ENCODE peak calls at places on chromosomes 3 and 15, in eight cellular contexts. One of them, this sample, is unnamed.

GRCh38 chr3:33883538-33884203 is 85.2 kb downstream of the PDCD6IP start:
- DNase-seq in NB4: peak
- DNase-seq in HepG2: peak
- DNase-seq in A549: peak
- DNase-seq in adrenal gland: no peak
- DNase-seq in IMR-90: peak
- DNase-seq in upper lobe of left lung: no peak
- DNase-seq in Peyer's patch: no peak
- DNase-seq in this sample: peak

GRCh38 chr15:83270176-83270575 is 14.3 kb downstream of the BNC1 start:
- DNase-seq in Peyer's patch: no peak
- DNase-seq in HepG2: no peak
- DNase-seq in NB4: no peak
- DNase-seq in adrenal gland: no peak
- DNase-seq in upper lobe of left lung: no peak
- DNase-seq in IMR-90: no peak
- DNase-seq in A549: no peak
- DNase-seq in this sample: no peak

GRCh38 chr15:67373266-67373665 is 118.7 kb downstream of the IQCH start:
- DNase-seq in NB4: no peak
- DNase-seq in adrenal gland: no peak
- DNase-seq in Peyer's patch: no peak
- DNase-seq in IMR-90: no peak
- DNase-seq in upper lobe of left lung: no peak
- DNase-seq in HepG2: no peak
- DNase-seq in A549: no peak
- DNase-seq in this sample: no peak

GRCh38 chr3:54014067-54014466 is 108.3 kb upstream of the CACNA2D3 start:
- DNase-seq in IMR-90: no peak
- DNase-seq in upper lobe of left lung: no peak
- DNase-seq in NB4: peak
- DNase-seq in adrenal gland: no peak
- DNase-seq in HepG2: no peak
- DNase-seq in Peyer's patch: no peak
- DNase-seq in A549: no peak
- DNase-seq in this sample: no peak

GRCh38 chr3:167733961-167734497 is 663 bp downstream of the PDCD10 start:
- DNase-seq in HepG2: peak
- DNase-seq in upper lobe of left lung: no peak
- DNase-seq in adrenal gland: no peak
- DNase-seq in A549: peak
- DNase-seq in NB4: no peak
- DNase-seq in Peyer's patch: no peak
- DNase-seq in IMR-90: peak
- DNase-seq in this sample: no peak

GRCh38 chr3:151403246-151403645 is 18.7 kb upstream of the P2RY12 start:
- DNase-seq in adrenal gland: no peak
- DNase-seq in NB4: no peak
- DNase-seq in A549: no peak
- DNase-seq in Peyer's patch: no peak
- DNase-seq in HepG2: no peak
- DNase-seq in IMR-90: peak
- DNase-seq in upper lobe of left lung: no peak
- DNase-seq in this sample: no peak

GRCh38 chr15:78033864-78034263 is 43.6 kb downstream of the TBC1D2B start:
- DNase-seq in Peyer's patch: peak
- DNase-seq in A549: no peak
- DNase-seq in adrenal gland: no peak
- DNase-seq in IMR-90: peak
- DNase-seq in upper lobe of left lung: no peak
- DNase-seq in NB4: peak
- DNase-seq in HepG2: no peak
- DNase-seq in this sample: no peak

GRCh38 chr3:134423153-134423552 is 48.9 kb upstream of the AMOTL2 start:
- DNase-seq in upper lobe of left lung: no peak
- DNase-seq in Peyer's patch: no peak
- DNase-seq in A549: no peak
- DNase-seq in NB4: no peak
- DNase-seq in adrenal gland: no peak
- DNase-seq in IMR-90: peak
- DNase-seq in HepG2: no peak
- DNase-seq in this sample: no peak

GRCh38 chr3:51953445-51953844 is 1.7 kb upstream of the GPR62 start:
- DNase-seq in IMR-90: peak
- DNase-seq in NB4: peak
- DNase-seq in HepG2: no peak
- DNase-seq in A549: no peak
- DNase-seq in adrenal gland: no peak
- DNase-seq in upper lobe of left lung: no peak
- DNase-seq in Peyer's patch: no peak
- DNase-seq in this sample: peak

GRCh38 chr15:25501828-25502446 is 63.1 kb upstream of the UBE3A start:
- DNase-seq in adrenal gland: no peak
- DNase-seq in HepG2: peak
- DNase-seq in Peyer's patch: no peak
- DNase-seq in NB4: peak
- DNase-seq in IMR-90: peak
- DNase-seq in A549: peak
- DNase-seq in upper lobe of left lung: peak
- DNase-seq in this sample: no peak

GRCh38 chr3:195178124-195178910 is 92.6 kb downstream of the XXYLT1 start:
- DNase-seq in NB4: no peak
- DNase-seq in HepG2: no peak
- DNase-seq in A549: no peak
- DNase-seq in upper lobe of left lung: no peak
- DNase-seq in Peyer's patch: no peak
- DNase-seq in adrenal gland: no peak
- DNase-seq in IMR-90: no peak
- DNase-seq in this sample: no peak

GRCh38 chr3:12983326-12983725 is 89.9 kb downstream of the IQSEC1 start:
- DNase-seq in NB4: no peak
- DNase-seq in Peyer's patch: no peak
- DNase-seq in HepG2: no peak
- DNase-seq in adrenal gland: no peak
- DNase-seq in A549: no peak
- DNase-seq in IMR-90: no peak
- DNase-seq in upper lobe of left lung: no peak
- DNase-seq in this sample: no peak

GRCh38 chr15:86916671-86917450 is 837.2 kb downstream of the AGBL1 start:
- DNase-seq in NB4: no peak
- DNase-seq in A549: no peak
- DNase-seq in Peyer's patch: no peak
- DNase-seq in adrenal gland: no peak
- DNase-seq in upper lobe of left lung: no peak
- DNase-seq in HepG2: no peak
- DNase-seq in IMR-90: no peak
- DNase-seq in this sample: no peak

GRCh38 chr3:171348121-171348520 is 112.1 kb downstream of the TNIK start:
- DNase-seq in Peyer's patch: no peak
- DNase-seq in IMR-90: no peak
- DNase-seq in adrenal gland: no peak
- DNase-seq in HepG2: no peak
- DNase-seq in A549: no peak
- DNase-seq in NB4: peak
- DNase-seq in upper lobe of left lung: no peak
- DNase-seq in this sample: no peak

GRCh38 chr3:25433868-25434267 is 5.8 kb downstream of the RARB start:
- DNase-seq in HepG2: no peak
- DNase-seq in Peyer's patch: no peak
- DNase-seq in IMR-90: peak
- DNase-seq in adrenal gland: peak
- DNase-seq in A549: peak
- DNase-seq in upper lobe of left lung: no peak
- DNase-seq in NB4: no peak
- DNase-seq in this sample: no peak

GRCh38 chr3:71542548-71543370 is 40.8 kb downstream of the FOXP1 start:
- DNase-seq in adrenal gland: peak
- DNase-seq in IMR-90: peak
- DNase-seq in upper lobe of left lung: peak
- DNase-seq in NB4: peak
- DNase-seq in A549: peak
- DNase-seq in Peyer's patch: peak
- DNase-seq in HepG2: no peak
- DNase-seq in this sample: peak

GRCh38 chr15:69290346-69291164 is 8.2 kb upstream of the PAQR5 start:
- DNase-seq in Peyer's patch: no peak
- DNase-seq in NB4: no peak
- DNase-seq in adrenal gland: no peak
- DNase-seq in A549: no peak
- DNase-seq in upper lobe of left lung: peak
- DNase-seq in IMR-90: no peak
- DNase-seq in HepG2: no peak
- DNase-seq in this sample: no peak

GRCh38 chr15:69285834-69286233 is 12.9 kb upstream of the PAQR5 start:
- DNase-seq in A549: no peak
- DNase-seq in adrenal gland: no peak
- DNase-seq in IMR-90: no peak
- DNase-seq in HepG2: no peak
- DNase-seq in NB4: no peak
- DNase-seq in upper lobe of left lung: no peak
- DNase-seq in Peyer's patch: no peak
- DNase-seq in this sample: no peak

GRCh38 chr15:69288531-69289311 is 10.0 kb upstream of the PAQR5 start:
- DNase-seq in Peyer's patch: no peak
- DNase-seq in A549: no peak
- DNase-seq in adrenal gland: no peak
- DNase-seq in NB4: no peak
- DNase-seq in upper lobe of left lung: peak
- DNase-seq in IMR-90: no peak
- DNase-seq in HepG2: no peak
- DNase-seq in this sample: no peak

GRCh38 chr15:69292826-69293420 is 5.8 kb upstream of the PAQR5 start:
- DNase-seq in NB4: no peak
- DNase-seq in upper lobe of left lung: no peak
- DNase-seq in adrenal gland: no peak
- DNase-seq in IMR-90: no peak
- DNase-seq in A549: no peak
- DNase-seq in HepG2: no peak
- DNase-seq in Peyer's patch: no peak
- DNase-seq in this sample: no peak

GRCh38 chr15:69289312-69290146 is 9.2 kb upstream of the PAQR5 start:
- DNase-seq in upper lobe of left lung: no peak
- DNase-seq in A549: no peak
- DNase-seq in IMR-90: peak
- DNase-seq in adrenal gland: no peak
- DNase-seq in NB4: no peak
- DNase-seq in Peyer's patch: no peak
- DNase-seq in HepG2: no peak
- DNase-seq in this sample: no peak
- TF ChIP-seq POLR2A in upper lobe of left lung: no peak
- TF ChIP-seq POLR2A in A549: no peak
- TF ChIP-seq POLR2A in IMR-90: no peak
- TF ChIP-seq POLR2A in adrenal gland: no peak
- TF ChIP-seq POLR2A in NB4: no peak
- TF ChIP-seq POLR2A in Peyer's patch: no peak
- TF ChIP-seq POLR2A in HepG2: no peak
- TF ChIP-seq POLR2A in this sample: no peak

DNA sequence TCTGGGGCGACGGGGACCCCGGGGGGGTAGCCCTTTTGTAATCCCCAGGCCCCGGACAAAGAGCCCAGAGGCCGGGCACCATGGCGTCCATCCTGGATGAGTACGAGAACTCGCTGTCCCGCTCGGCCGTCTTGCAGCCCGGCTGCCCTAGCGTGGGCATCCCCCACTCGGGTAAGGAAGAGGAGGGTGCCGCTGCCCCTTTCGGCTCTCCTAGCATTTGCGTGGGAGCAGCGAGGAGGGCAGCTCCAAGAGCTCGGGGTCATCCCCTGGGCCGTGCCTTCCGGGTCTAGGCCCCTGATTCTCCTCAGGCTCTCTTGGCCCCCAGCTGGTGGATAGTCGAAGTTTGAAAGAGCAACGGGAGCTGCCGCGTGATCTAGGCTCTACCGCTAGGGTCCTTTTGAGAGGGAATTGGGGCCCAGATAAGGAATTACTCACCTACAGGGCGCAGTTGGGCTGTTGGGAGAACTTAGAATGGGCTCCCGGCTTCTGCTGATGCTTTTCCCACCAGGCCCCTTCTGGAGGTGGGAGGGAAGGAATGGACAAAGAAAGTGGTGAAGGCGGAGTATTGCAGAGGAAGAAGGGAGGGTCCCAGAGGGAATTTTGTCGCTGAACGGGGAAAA is 549 bp downstream of the VPS18 start:
- DNase-seq in upper lobe of left lung: peak
- DNase-seq in adrenal gland: peak
- DNase-seq in HepG2: peak
- DNase-seq in Peyer's patch: peak
- DNase-seq in IMR-90: peak
- DNase-seq in NB4: peak
- DNase-seq in A549: peak
- DNase-seq in this sample: peak
- TF ChIP-seq POLR2A in upper lobe of left lung: no peak
- TF ChIP-seq POLR2A in adrenal gland: no peak
- TF ChIP-seq POLR2A in HepG2: no peak
- TF ChIP-seq POLR2A in Peyer's patch: no peak
- TF ChIP-seq POLR2A in IMR-90: peak
- TF ChIP-seq POLR2A in NB4: no peak
- TF ChIP-seq POLR2A in A549: no peak
- TF ChIP-seq POLR2A in this sample: no peak

DNA sequence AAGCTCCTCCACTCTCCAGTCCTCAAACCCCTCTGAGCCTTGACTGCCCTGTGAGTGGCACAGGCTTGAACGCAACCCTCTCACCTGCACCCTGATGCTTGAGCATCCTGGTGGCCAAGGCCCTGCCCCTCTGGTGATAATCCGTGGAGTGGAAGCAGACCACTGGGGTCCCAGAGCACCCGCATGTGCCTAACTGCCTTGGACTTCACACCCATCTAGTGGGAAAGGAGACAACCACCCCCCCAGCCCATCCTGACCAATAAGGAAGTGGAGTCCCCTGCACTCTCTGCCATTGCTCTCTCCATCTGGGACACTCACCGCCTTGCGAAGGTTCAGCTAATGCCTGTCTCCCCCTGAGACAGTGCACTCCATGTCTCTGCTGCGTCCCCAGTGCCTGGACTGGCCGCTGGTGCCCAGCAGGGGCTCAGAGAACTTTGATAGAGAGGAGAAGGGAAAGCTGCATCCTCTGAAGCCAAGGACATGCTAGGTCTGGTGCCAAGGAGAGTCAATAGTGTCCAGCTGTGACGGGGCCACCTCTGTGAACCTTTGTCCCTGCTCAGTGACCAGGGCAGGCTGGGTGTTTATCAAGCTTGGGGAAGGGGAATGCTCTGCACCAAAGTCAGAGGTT is 3.4 kb downstream of the KLF15 start:
- DNase-seq in NB4: no peak
- DNase-seq in adrenal gland: no peak
- DNase-seq in HepG2: peak
- DNase-seq in Peyer's patch: no peak
- DNase-seq in IMR-90: no peak
- DNase-seq in A549: no peak
- DNase-seq in upper lobe of left lung: peak
- DNase-seq in this sample: no peak
- TF ChIP-seq POLR2A in NB4: no peak
- TF ChIP-seq POLR2A in adrenal gland: no peak
- TF ChIP-seq POLR2A in HepG2: no peak
- TF ChIP-seq POLR2A in Peyer's patch: no peak
- TF ChIP-seq POLR2A in IMR-90: no peak
- TF ChIP-seq POLR2A in A549: no peak
- TF ChIP-seq POLR2A in upper lobe of left lung: no peak
- TF ChIP-seq POLR2A in this sample: no peak

GRCh38 chr3:180017846-180018245 is 18.9 kb downstream of the PEX5L start:
- DNase-seq in A549: no peak
- DNase-seq in IMR-90: no peak
- DNase-seq in upper lobe of left lung: no peak
- DNase-seq in NB4: no peak
- DNase-seq in HepG2: no peak
- DNase-seq in Peyer's patch: no peak
- DNase-seq in adrenal gland: no peak
- DNase-seq in this sample: no peak

GRCh38 chr3:180018588-180018987 is 18.1 kb downstream of the PEX5L start:
- DNase-seq in Peyer's patch: no peak
- DNase-seq in A549: peak
- DNase-seq in adrenal gland: no peak
- DNase-seq in IMR-90: no peak
- DNase-seq in NB4: no peak
- DNase-seq in HepG2: no peak
- DNase-seq in upper lobe of left lung: no peak
- DNase-seq in this sample: no peak
- TF ChIP-seq POLR2A in Peyer's patch: no peak
- TF ChIP-seq POLR2A in A549: no peak
- TF ChIP-seq POLR2A in adrenal gland: no peak
- TF ChIP-seq POLR2A in IMR-90: no peak
- TF ChIP-seq POLR2A in NB4: no peak
- TF ChIP-seq POLR2A in HepG2: no peak
- TF ChIP-seq POLR2A in upper lobe of left lung: no peak
- TF ChIP-seq POLR2A in this sample: no peak

This sample was measured in H54.